ENCODE peak calls at places on chromosomes 12 and 14, in four cellular contexts. X is adipocyte; E is mucosa of descending colon; M is stimulated activated CD4-positive, alpha-beta T cell treated with anti-CD3 and anti-CD28 coated beads, Interleukin-4, amount 100 ng/mL, for 1 hour. I is an unnamed sample.

GRCh38 chr14:75221797-75222196 is 45.4 kb upstream of the TMED10 start:
- DNase-seq in X (no peak), M (no peak), E (no peak), I (no peak)

GRCh38 chr12:17097674-17098073 is 491.7 kb upstream of the LMO3 start:
- DNase-seq in E (no peak), X (no peak), M (no peak), I (no peak)

GRCh38 chr14:99564256-99564902 is 39.6 kb downstream of the CCDC85C start:
- DNase-seq in M (no peak), E (no peak), X (peak; percentile 91), I (no peak)

GRCh38 chr14:96590190-96590860 is 88.1 kb downstream of the PAPOLA start:
- DNase-seq in X (no peak), M (no peak), E (no peak), I (peak; percentile 35)

GRCh38 chr14:39229601-39230110 is 4.1 kb upstream of the MIA2 start:
- DNase-seq in M (no peak), X (no peak), E (no peak), I (no peak)

GRCh38 chr14:105197274-105197673 is 16.2 kb upstream of the NUDT14 start:
- DNase-seq in E (no peak), M (no peak), X (peak; percentile 74), I (no peak)

GRCh38 chr14:85536835-85537195 is 6.9 kb downstream of the FLRT2 start:
- DNase-seq in E (no peak), X (peak; percentile 65), M (no peak), I (no peak)

GRCh38 chr12:132389526-132390286 is 60.3 kb upstream of the GALNT9 start:
- DNase-seq in X (no peak), E (no peak), M (no peak), I (peak; percentile 63)

GRCh38 chr14:102508774-102509743 is 517 bp downstream of the ANKRD9 start:
- DNase-seq in M (peak; percentile 36), E (peak; percentile 83), X (peak; percentile 62), I (peak; percentile 88)

GRCh38 chr12:121314441-121314840 is 17.9 kb upstream of the CAMKK2 start:
- DNase-seq in X (no peak), M (no peak), E (no peak), I (no peak)

GRCh38 chr14:68393178-68393763 is 399.6 kb downstream of the ZFP36L1 start:
- DNase-seq in X (no peak), E (no peak), M (no peak), I (no peak)

GRCh38 chr12:1421091-1421902 is 173.1 kb downstream of the FBXL14 start:
- DNase-seq in E (no peak), X (no peak), M (no peak), I (no peak)

GRCh38 chr14:63650336-63650952 is 8.8 kb upstream of the WDR89 start:
- DNase-seq in M (peak; percentile 27), X (peak; percentile 51), E (no peak), I (no peak)

GRCh38 chr12:47591387-47591786 is 114.4 kb downstream of the RPAP3 start:
- DNase-seq in E (no peak), X (peak; percentile 65), M (no peak), I (no peak)